ENCODE peak calls at places on chromosomes 1 and 21, in ten cellular contexts. R is HFFc6, I is OCI-LY7, K is endothelial cell, J is HCT116, U is AG09309, F is MM.1S, V is GM10248, T is left lung, W is testis. Q is an unnamed sample.

GRCh38 chr1:65734976-65735375 is 57.7 kb upstream of the PDE4B start:
- DNase-seq in R (no peak), I (no peak), K (no peak), J (no peak), U (no peak), F (no peak), V (no peak), T (no peak), W (no peak), Q (no peak)

GRCh38 chr1:59185163-59185855 is 111.6 kb upstream of the FGGY start:
- DNase-seq in R (no peak), I (no peak), K (no peak), J (no peak), U (no peak), F (no peak), V (no peak), T (no peak), W (no peak), Q (no peak)

GRCh38 chr1:39398278-39399010 is 93.0 kb upstream of the BMP8A start:
- DNase-seq in R (peak), I (no peak), K (peak), J (peak), U (peak), F (peak), V (no peak), T (no peak), W (peak), Q (peak)

GRCh38 chr1:170676628-170677027 is 12.7 kb downstream of the PRRX1 start:
- DNase-seq in R (no peak), I (no peak), K (no peak), J (no peak), U (no peak), F (no peak), V (no peak), T (no peak), W (no peak), Q (no peak)

GRCh38 chr1:211336161-211336560 is 9.5 kb downstream of the TRAF5 start:
- DNase-seq in R (no peak), I (peak), K (no peak), J (no peak), U (no peak), F (peak), V (no peak), T (no peak), W (no peak), Q (no peak)

GRCh38 chr1:210252621-210253041 is 20.0 kb downstream of the SERTAD4 start:
- DNase-seq in R (no peak), I (no peak), K (peak), J (no peak), U (no peak), F (peak), V (no peak), T (peak), W (no peak), Q (peak)

GRCh38 chr1:166273618-166274017 is 106.8 kb upstream of the FAM78B start:
- DNase-seq in R (no peak), I (no peak), K (no peak), J (no peak), U (no peak), F (no peak), V (no peak), T (no peak), W (no peak), Q (no peak)

GRCh38 chr1:38658883-38659282 is 200.7 kb downstream of the RRAGC start:
- DNase-seq in R (no peak), I (no peak), K (no peak), J (no peak), U (no peak), F (no peak), V (no peak), T (no peak), W (no peak), Q (no peak)

GRCh38 chr1:212586429-212587303 is 21.9 kb upstream of the ATF3 start:
- DNase-seq in R (no peak), I (no peak), K (no peak), J (no peak), U (no peak), F (peak), V (peak), T (no peak), W (no peak), Q (no peak)

GRCh38 chr1:191839891-191840290 is 318.4 kb upstream of the RGS18 start:
- DNase-seq in R (no peak), I (no peak), K (no peak), J (no peak), U (no peak), F (no peak), V (no peak), T (no peak), W (no peak), Q (no peak)

GRCh38 chr1:59672851-59673574 is 141.7 kb upstream of the HOOK1 start:
- DNase-seq in R (peak), I (no peak), K (no peak), J (peak), U (no peak), F (no peak), V (no peak), T (peak), W (no peak), Q (no peak)

GRCh38 chr1:205505076-205505729 is 734 bp downstream of the CDK18 start:
- DNase-seq in R (no peak), I (peak), K (no peak), J (no peak), U (no peak), F (no peak), V (no peak), T (no peak), W (no peak), Q (no peak)

GRCh38 chr21:43272591-43272990 is 103.8 kb downstream of the CRYAA start:
- DNase-seq in R (no peak), I (no peak), K (no peak), J (no peak), U (no peak), F (no peak), V (no peak), T (no peak), W (no peak), Q (no peak)

GRCh38 chr1:15000671-15001070 is 152.9 kb upstream of the TMEM51 start:
- DNase-seq in R (no peak), I (no peak), K (no peak), J (no peak), U (no peak), F (no peak), V (no peak), T (no peak), W (no peak), Q (no peak)

GRCh38 chr1:54894271-54894670 is 7.3 kb upstream of the DHCR24 start:
- DNase-seq in R (no peak), I (no peak), K (no peak), J (no peak), U (no peak), F (no peak), V (no peak), T (no peak), W (no peak), Q (no peak)

GRCh38 chr1:23470282-23471070 is 13.5 kb downstream of the ASAP3 start:
- DNase-seq in R (no peak), I (no peak), K (no peak), J (no peak), U (no peak), F (no peak), V (no peak), T (no peak), W (peak), Q (no peak)

GRCh38 chr21:46613391-46613790 is 8.5 kb upstream of the S100B start:
- DNase-seq in R (no peak), I (no peak), K (no peak), J (no peak), U (no peak), F (no peak), V (no peak), T (no peak), W (no peak), Q (no peak)

GRCh38 chr1:32178380-32179192 is 889 bp upstream of the TXLNA start:
- DNase-seq in R (no peak), I (no peak), K (no peak), J (no peak), U (no peak), F (no peak), V (no peak), T (no peak), W (no peak), Q (no peak)

GRCh38 chr1:6891781-6892579 is 106.7 kb downstream of the CAMTA1 start:
- DNase-seq in R (no peak), I (no peak), K (no peak), J (no peak), U (no peak), F (no peak), V (no peak), T (no peak), W (no peak), Q (no peak)

GRCh38 chr1:77538956-77539509 is 143.4 kb downstream of the ZZZ3 start:
- DNase-seq in R (peak), I (no peak), K (no peak), J (no peak), U (peak), F (no peak), V (peak), T (no peak), W (no peak), Q (no peak)

GRCh38 chr21:33761104-33762036 is 119.1 kb downstream of the ITSN1 start:
- DNase-seq in R (peak), I (no peak), K (peak), J (peak), U (peak), F (peak), V (no peak), T (no peak), W (no peak), Q (peak)

GRCh38 chr1:31587720-31588423 is 11.6 kb downstream of the TINAGL1 start:
- DNase-seq in R (peak), I (peak), K (peak), J (no peak), U (no peak), F (peak), V (peak), T (no peak), W (peak), Q (peak)

GRCh38 chr1:21447311-21447710 is 7.4 kb downstream of the NBPF3 start:
- DNase-seq in R (no peak), I (no peak), K (no peak), J (no peak), U (no peak), F (no peak), V (no peak), T (no peak), W (no peak), Q (no peak)

GRCh38 chr1:218371927-218372672 is 27.0 kb downstream of the TGFB2 start:
- DNase-seq in R (no peak), I (no peak), K (no peak), J (no peak), U (no peak), F (no peak), V (no peak), T (no peak), W (peak), Q (no peak)

GRCh38 chr1:19648689-19649088 is 4.6 kb downstream of the NBL1 start:
- DNase-seq in R (no peak), I (no peak), K (no peak), J (peak), U (no peak), F (no peak), V (no peak), T (no peak), W (peak), Q (no peak)

GRCh38 chr1:10380594-10381275 is 18.1 kb upstream of the PGD start:
- DNase-seq in R (peak), I (no peak), K (no peak), J (no peak), U (peak), F (no peak), V (no peak), T (no peak), W (peak), Q (no peak)

GRCh38 chr21:21085206-21085605 is 87.0 kb downstream of the NCAM2 start:
- DNase-seq in R (no peak), I (no peak), K (no peak), J (no peak), U (no peak), F (no peak), V (no peak), T (no peak), W (no peak), Q (no peak)

GRCh38 chr1:212315907-212316306 is 30.7 kb downstream of the PPP2R5A start:
- DNase-seq in R (peak), I (peak), K (peak), J (peak), U (no peak), F (peak), V (no peak), T (no peak), W (no peak), Q (no peak)

GRCh38 chr1:43368646-43369020 is 822 bp upstream of the ELOVL1 start:
- DNase-seq in R (no peak), I (no peak), K (no peak), J (no peak), U (no peak), F (no peak), V (no peak), T (no peak), W (no peak), Q (no peak)

GRCh38 chr1:150596095-150596892 is 16.9 kb upstream of the MCL1 start:
- DNase-seq in R (no peak), I (no peak), K (no peak), J (no peak), U (no peak), F (no peak), V (no peak), T (no peak), W (no peak), Q (no peak)

GRCh38 chr1:153763365-153764225 is 11.6 kb upstream of the SLC27A3 start:
- DNase-seq in R (no peak), I (no peak), K (no peak), J (no peak), U (no peak), F (no peak), V (no peak), T (no peak), W (peak), Q (no peak)

GRCh38 chr1:26957306-26957705 is 3.0 kb downstream of the KDF1 start:
- DNase-seq in R (no peak), I (no peak), K (no peak), J (no peak), U (no peak), F (no peak), V (no peak), T (peak), W (no peak), Q (no peak)

GRCh38 chr1:26960625-26960966 is 328 bp upstream of the KDF1 start:
- DNase-seq in R (no peak), I (no peak), K (no peak), J (no peak), U (no peak), F (no peak), V (no peak), T (no peak), W (no peak), Q (no peak)

GRCh38 chr1:26961826-26962225 is 1.6 kb upstream of the KDF1 start:
- DNase-seq in R (peak), I (no peak), K (no peak), J (no peak), U (peak), F (no peak), V (no peak), T (no peak), W (no peak), Q (no peak)

GRCh38 chr1:26959270-26959669 is 998 bp downstream of the KDF1 start:
- DNase-seq in R (no peak), I (no peak), K (no peak), J (no peak), U (no peak), F (no peak), V (no peak), T (peak), W (no peak), Q (no peak)

GRCh38 chr1:26959722-26960624 is at the start of gene KDF1:
- DNase-seq in R (no peak), I (no peak), K (no peak), J (peak), U (no peak), F (peak), V (no peak), T (peak), W (peak), Q (no peak)
- TF ChIP-seq CTCF in R (peak), I (no peak), K (no peak), J (no peak), U (no peak), F (no peak), V (no peak), T (no peak), W (no peak), Q (no peak)

DNA sequence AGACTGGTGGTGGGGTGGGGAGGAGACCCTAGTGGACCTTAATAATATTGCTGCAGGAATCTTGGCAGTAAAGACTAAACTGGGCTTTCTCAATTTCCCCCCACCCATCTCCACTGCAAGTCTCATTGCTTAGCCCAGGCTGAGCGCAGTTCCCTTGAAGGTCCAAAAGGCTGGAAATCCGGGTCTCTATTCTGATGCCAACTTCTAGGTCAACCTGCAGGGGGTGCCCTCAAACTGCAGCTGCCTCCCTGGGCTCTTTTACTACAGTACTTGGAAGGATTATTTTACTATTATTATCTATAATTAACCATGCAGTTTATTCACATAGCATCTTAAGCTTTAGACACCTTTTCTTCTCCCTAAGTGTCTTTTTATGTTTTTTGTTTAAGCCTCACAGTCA is 85.4 kb upstream of the WARS2 start:
- DNase-seq in R (no peak), I (no peak), K (no peak), J (no peak), U (no peak), F (no peak), V (no peak), T (no peak), W (no peak), Q (no peak)
- TF ChIP-seq CTCF in R (peak), I (peak), K (no peak), J (peak), U (no peak), F (no peak), V (no peak), T (no peak), W (no peak), Q (no peak)

GRCh38 chr1:9378801-9379200 is 86.1 kb downstream of the SPSB1 start:
- DNase-seq in R (no peak), I (no peak), K (no peak), J (no peak), U (no peak), F (no peak), V (no peak), T (no peak), W (no peak), Q (no peak)
- TF ChIP-seq CTCF in R (no peak), I (no peak), K (no peak), J (no peak), U (no peak), F (no peak), V (no peak), T (no peak), W (no peak), Q (no peak)

GRCh38 chr1:203055983-203056382 is 29.7 kb downstream of the PPFIA4 start:
- DNase-seq in R (no peak), I (no peak), K (no peak), J (no peak), U (no peak), F (no peak), V (no peak), T (no peak), W (no peak), Q (no peak)

GRCh38 chr1:203056516-203056915 is 29.3 kb downstream of the MYOG start:
- DNase-seq in R (no peak), I (no peak), K (no peak), J (no peak), U (no peak), F (no peak), V (no peak), T (no peak), W (no peak), Q (no peak)

GRCh38 chr1:203054184-203054583 is 27.9 kb downstream of the PPFIA4 start:
- DNase-seq in R (no peak), I (no peak), K (no peak), J (no peak), U (no peak), F (no peak), V (no peak), T (no peak), W (no peak), Q (no peak)

GRCh38 chr1:203052556-203053059 is 26.3 kb downstream of the PPFIA4 start:
- DNase-seq in R (no peak), I (no peak), K (no peak), J (no peak), U (no peak), F (no peak), V (no peak), T (no peak), W (no peak), Q (no peak)

DNA sequence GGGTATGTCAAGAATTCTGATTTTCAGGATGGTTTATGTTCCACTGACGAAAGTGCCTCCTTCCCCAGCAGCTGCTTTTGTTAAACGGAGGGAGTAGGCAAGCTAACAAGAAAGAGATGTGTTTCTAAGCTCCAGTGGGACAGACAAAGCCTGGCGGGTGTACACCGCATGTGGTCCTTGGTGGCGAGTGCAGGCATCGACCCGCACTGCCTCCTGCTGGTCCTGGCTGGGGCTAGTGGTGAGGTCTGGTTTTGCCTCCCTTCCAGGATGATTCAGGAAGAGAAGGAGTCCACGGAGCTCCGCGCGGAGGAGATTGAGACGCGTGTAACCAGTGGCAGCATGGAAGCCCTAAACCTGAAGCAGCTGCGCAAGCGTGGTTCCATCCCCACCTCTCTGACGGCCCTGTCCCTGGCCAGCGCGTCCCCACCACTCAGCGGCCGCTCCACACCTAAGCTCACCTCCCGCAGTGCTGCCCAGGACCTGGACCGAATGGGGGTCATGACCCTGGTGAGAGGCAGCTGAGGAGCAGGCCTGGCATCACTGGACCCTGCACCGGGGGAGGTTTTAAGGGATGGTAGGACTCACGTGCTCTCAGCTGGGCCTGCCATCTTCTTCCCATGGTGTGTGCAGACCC is 29.0 kb downstream of the PPFIA4 start:
- DNase-seq in R (no peak), I (no peak), K (no peak), J (no peak), U (no peak), F (no peak), V (no peak), T (no peak), W (no peak), Q (peak)
- TF ChIP-seq CTCF in R (peak), I (no peak), K (no peak), J (peak), U (no peak), F (no peak), V (no peak), T (no peak), W (no peak), Q (peak)

DNA sequence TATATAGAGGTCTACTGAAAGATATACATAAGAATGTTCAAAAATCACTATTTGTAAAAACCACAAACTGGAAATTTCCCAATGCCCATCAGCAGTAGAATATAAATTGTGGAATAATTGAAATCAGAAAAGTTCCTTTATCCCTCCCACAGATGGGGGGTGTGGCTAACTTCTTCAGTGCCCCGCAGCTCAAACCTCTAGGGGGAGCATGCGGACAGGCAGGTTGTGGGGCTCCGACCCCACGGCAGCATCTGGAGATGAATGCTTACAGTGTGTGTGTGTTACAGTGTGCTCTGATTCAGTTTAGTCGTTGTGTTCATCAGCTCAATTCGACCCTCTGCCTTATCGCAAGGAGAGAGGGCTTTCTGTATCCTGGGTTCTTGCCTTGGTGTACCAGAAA is 262.1 kb upstream of the LRRC7 start:
- DNase-seq in R (no peak), I (peak), K (peak), J (peak), U (no peak), F (no peak), V (no peak), T (no peak), W (no peak), Q (no peak)
- TF ChIP-seq CTCF in R (no peak), I (peak), K (peak), J (peak), U (no peak), F (peak), V (no peak), T (no peak), W (no peak), Q (no peak)

GRCh38 chr21:26965567-26966359 is 1.1 kb downstream of the ADAMTS5 start:
- DNase-seq in R (no peak), I (no peak), K (peak), J (no peak), U (no peak), F (no peak), V (peak), T (peak), W (peak), Q (peak)
- TF ChIP-seq CTCF in R (peak), I (no peak), K (peak), J (no peak), U (peak), F (no peak), V (no peak), T (no peak), W (peak), Q (peak)

GRCh38 chr1:175195281-175195680 is 2.7 kb upstream of the KIAA0040 start:
- DNase-seq in R (no peak), I (peak), K (no peak), J (no peak), U (no peak), F (no peak), V (peak), T (no peak), W (no peak), Q (no peak)
- TF ChIP-seq CTCF in R (no peak), I (no peak), K (no peak), J (no peak), U (no peak), F (no peak), V (no peak), T (no peak), W (no peak), Q (no peak)

GRCh38 chr1:36093226-36093625 is 4.5 kb downstream of the ADPRS start:
- DNase-seq in R (no peak), I (no peak), K (no peak), J (no peak), U (no peak), F (no peak), V (no peak), T (no peak), W (no peak), Q (no peak)
- TF ChIP-seq CTCF in R (no peak), I (no peak), K (no peak), J (no peak), U (no peak), F (no peak), V (no peak), T (no peak), W (no peak), Q (no peak)

Q was measured in glutamatergic neuron.